ENCODE peak calls at places on chromosomes 4 and X, in six cellular contexts. M is stimulated activated CD4-positive, alpha-beta T cell treated with anti-CD3 and anti-CD28 coated beads, Interleukin-15, amount 100 ng/mL, for 24 hours; V is AG08395; T is cardiac muscle cell; B is substantia nigra; L is right lobe of liver. J is an unnamed sample.

GRCh38 chrX:1763294-1763693 is 148.4 kb downstream of the ASMT start:
- DNase-seq in L (no peak), B (no peak), V (no peak), M (no peak), T (no peak), J (no peak)

GRCh38 chr4:18813055-18813454 is 791.5 kb upstream of the LCORL start:
- DNase-seq in B (no peak), M (no peak), V (no peak), T (no peak), L (no peak), J (no peak)

GRCh38 chr4:61024610-61025009 is 175.5 kb upstream of the ADGRL3 start:
- DNase-seq in T (no peak), V (no peak), L (no peak), M (no peak), B (no peak), J (no peak)

GRCh38 chr4:25313194-25313895 is 771 bp downstream of the ZCCHC4 start:
- DNase-seq in M (peak), B (no peak), L (no peak), T (no peak), V (no peak), J (peak)

GRCh38 chrX:111854778-111855490 is 21.0 kb upstream of the TRPC5OS start:
- DNase-seq in L (no peak), M (no peak), B (no peak), V (peak), T (no peak), J (no peak)

GRCh38 chr4:90357117-90357710 is 230.0 kb downstream of the CCSER1 start:
- DNase-seq in L (no peak), M (no peak), B (no peak), V (peak), T (peak), J (no peak)

GRCh38 chr4:148110169-148110568 is 332.0 kb downstream of the NR3C2 start:
- DNase-seq in T (no peak), V (no peak), M (no peak), L (no peak), B (no peak), J (no peak)

GRCh38 chr4:118955515-118955914 is 66.9 kb downstream of the SYNPO2 start:
- DNase-seq in T (no peak), M (no peak), V (peak), L (no peak), B (no peak), J (no peak)

GRCh38 chr4:47749858-47750257 is 88.0 kb downstream of the CORIN start:
- DNase-seq in T (peak), B (no peak), V (no peak), M (no peak), L (no peak), J (no peak)

GRCh38 chr4:48490012-48490679 is at the start of gene ZAR1:
- DNase-seq in M (peak), T (no peak), L (no peak), V (no peak), B (no peak), J (no peak)

GRCh38 chrX:121283921-121284320 is 236.5 kb downstream of the GLUD2 start:
- DNase-seq in T (no peak), L (no peak), V (no peak), B (no peak), M (no peak), J (no peak)

GRCh38 chr4:8140915-8141314 is 17.7 kb downstream of the ABLIM2 start:
- DNase-seq in M (no peak), B (no peak), T (no peak), L (no peak), V (no peak), J (no peak)

GRCh38 chr4:138252551-138252950 is 10.4 kb upstream of the SLC7A11 start:
- DNase-seq in M (no peak), B (no peak), V (no peak), T (no peak), L (no peak), J (no peak)

GRCh38 chrX:1434871-1435240 is 17.9 kb downstream of the ASMTL start:
- DNase-seq in V (no peak), B (no peak), M (no peak), T (no peak), L (no peak), J (no peak)

GRCh38 chrX:115679460-115679859 is 118.5 kb downstream of the PLS3 start:
- DNase-seq in M (no peak), T (peak), B (no peak), L (no peak), V (peak), J (peak)

J was measured in SJCRH30.